ENCODE peak calls at places on chromosomes 12 and 14, in ten cellular contexts. G is spleen, Y is A549, L is body of pancreas, A is stomach, T is right lobe of liver, Z is HepG2, S is Peyer's patch, E is endothelial cell of umbilical vein, B is transverse colon. I is an unnamed sample.

GRCh38 chr12:40650038-40650704 is 42.1 kb upstream of the CNTN1 start:
- DNase-seq in A (no peak), L (no peak), E (no peak), Z (no peak), T (no peak), S (no peak), G (no peak), B (no peak), Y (no peak), I (no peak)

GRCh38 chr12:48882325-48882687 is 16.6 kb upstream of the RND1 start:
- DNase-seq in A (peak), L (peak), Z (no peak), E (peak), S (no peak), B (no peak), G (no peak), Y (peak), T (peak), I (no peak)

GRCh38 chr14:91570021-91570420 is 59.9 kb upstream of the PPP4R3A start:
- DNase-seq in G (no peak), S (no peak), L (no peak), E (no peak), T (no peak), Z (no peak), Y (no peak), A (no peak), B (no peak), I (no peak)

GRCh38 chr12:100862600-100863149 is 68.1 kb downstream of the ANO4 start:
- DNase-seq in Y (no peak), G (no peak), L (no peak), S (no peak), B (no peak), T (no peak), A (no peak), E (no peak), Z (no peak), I (no peak)

GRCh38 chr12:12913626-12914388 is 22.4 kb downstream of the GPRC5A start:
- DNase-seq in Y (peak), A (no peak), Z (no peak), G (no peak), S (no peak), T (no peak), E (no peak), L (no peak), B (no peak), I (no peak)

GRCh38 chr14:92108345-92109254 is 2.2 kb upstream of the ATXN3 start:
- DNase-seq in Z (peak), L (no peak), A (no peak), E (no peak), B (no peak), G (no peak), T (no peak), Y (no peak), S (no peak), I (no peak)

GRCh38 chr12:100790558-100790957 is 4.0 kb upstream of the ANO4 start:
- DNase-seq in G (no peak), Y (no peak), B (no peak), S (no peak), L (no peak), T (no peak), E (no peak), Z (no peak), A (no peak), I (no peak)

GRCh38 chr12:14773685-14774073 is 29.6 kb downstream of the WBP11 start:
- DNase-seq in G (peak), Y (no peak), L (no peak), T (peak), B (no peak), S (peak), E (no peak), A (no peak), Z (no peak), I (no peak)

GRCh38 chr12:26113853-26114719 is 10.8 kb downstream of the BHLHE41 start:
- DNase-seq in Y (peak), E (peak), S (peak), B (peak), L (peak), G (peak), T (peak), Z (peak), A (peak), I (peak)

GRCh38 chr14:67359319-67359774 is 257 bp downstream of the ATP6V1D start:
- DNase-seq in B (peak), E (no peak), Z (peak), A (no peak), T (peak), L (peak), G (peak), S (no peak), Y (no peak), I (no peak)
- TF ChIP-seq POLR2A in B (peak), E (peak), Z (no peak), A (peak), T (peak), L (peak), G (no peak), S (no peak), Y (no peak), I (no peak)

GRCh38 chr14:64804754-64805260 is 74.9 kb downstream of the SPTB start:
- DNase-seq in G (peak), E (no peak), B (no peak), L (no peak), S (no peak), A (no peak), T (no peak), Z (no peak), Y (no peak), I (no peak)

GRCh38 chr14:64801046-64801445 is 78.7 kb downstream of the SPTB start:
- DNase-seq in S (no peak), T (no peak), L (no peak), A (peak), B (no peak), E (no peak), G (no peak), Y (no peak), Z (no peak), I (no peak)

GRCh38 chr14:64799555-64799954 is 80.2 kb downstream of the SPTB start:
- DNase-seq in A (no peak), Y (no peak), Z (no peak), G (no peak), T (no peak), E (no peak), S (no peak), L (no peak), B (no peak), I (no peak)

GRCh38 chr14:64800000-64800399 is 79.7 kb downstream of the SPTB start:
- DNase-seq in L (peak), Y (peak), G (no peak), E (peak), Z (peak), B (peak), A (peak), T (no peak), S (no peak), I (no peak)

DNA sequence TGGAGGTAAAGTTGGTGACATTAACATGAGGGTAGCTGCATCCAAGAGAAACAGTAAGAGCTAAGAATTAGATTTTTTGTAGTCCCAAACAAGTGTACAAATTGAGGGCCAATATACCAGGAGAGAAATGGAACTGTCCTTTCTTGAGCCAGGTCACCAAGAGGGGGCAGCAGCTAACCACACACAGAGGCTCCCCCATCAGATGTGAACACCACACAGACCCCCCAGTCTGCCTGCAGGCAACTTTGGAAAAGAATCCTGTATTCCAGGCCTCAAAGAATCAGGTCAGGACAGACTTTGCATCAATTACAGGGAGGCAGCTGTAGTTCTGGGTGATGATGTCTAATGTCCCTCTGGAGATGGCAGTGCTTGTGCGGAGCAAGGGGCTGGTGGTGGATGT is 77.9 kb downstream of the SPTB start:
- DNase-seq in A (no peak), S (no peak), T (no peak), G (no peak), L (no peak), Y (peak), E (peak), B (no peak), Z (peak), I (no peak)
- TF ChIP-seq CTCF in A (no peak), S (no peak), T (peak), G (no peak), L (no peak), Y (peak), E (peak), B (no peak), Z (peak), I (no peak)

GRCh38 chr12:29396774-29397173 is 15.8 kb upstream of the ERGIC2 start:
- DNase-seq in A (no peak), B (no peak), E (no peak), L (no peak), S (no peak), G (no peak), Y (no peak), Z (no peak), T (no peak), I (no peak)
- H3K27ac ChIP-seq in A (no peak), B (no peak), E (no peak), L (no peak), S (no peak), G (no peak), Y (no peak), Z (no peak), T (no peak), I (no peak)

DNA sequence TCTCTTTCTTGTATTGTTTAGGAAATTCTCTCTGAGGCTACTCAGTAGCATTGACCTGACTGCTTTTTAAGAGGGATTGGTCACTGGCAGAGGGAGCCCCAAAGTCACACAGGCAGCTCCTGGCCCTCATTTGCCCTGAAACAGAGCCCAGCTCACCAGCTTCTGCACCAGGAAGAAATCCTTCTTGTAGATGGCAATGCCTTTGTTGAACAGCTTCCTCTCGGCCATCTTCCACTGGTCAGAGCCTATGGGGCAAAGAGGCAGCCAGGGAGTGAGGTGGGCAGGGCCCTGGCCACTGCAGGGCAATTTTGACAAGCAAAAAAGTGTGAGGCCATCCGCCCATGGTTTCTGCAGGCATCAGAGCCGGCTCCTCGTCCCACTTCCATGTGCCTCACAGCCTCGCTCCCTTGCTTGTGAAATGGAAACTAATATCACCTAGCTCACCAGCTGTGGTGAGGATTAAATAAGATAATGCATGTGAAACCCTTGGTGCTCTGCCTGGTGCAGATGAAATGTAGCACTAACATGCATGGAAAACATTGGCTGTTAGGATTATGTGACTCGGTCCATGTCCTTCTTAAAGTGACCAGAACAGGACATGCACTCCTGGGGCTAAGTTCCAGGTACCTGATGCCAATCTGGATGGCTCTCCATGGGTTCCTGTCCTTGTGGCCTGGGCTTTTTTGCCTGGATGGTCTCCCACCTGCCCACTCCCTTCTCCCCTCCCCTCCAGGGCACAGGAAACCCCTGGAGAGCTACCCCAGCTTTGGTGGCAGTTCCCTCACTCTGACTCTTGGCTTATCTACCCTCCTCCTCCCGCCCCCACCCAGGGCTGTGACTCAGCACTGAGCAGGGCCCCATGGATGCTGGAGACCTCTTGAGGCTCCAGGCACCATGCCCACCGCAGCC is 11.2 kb upstream of the PNMA1 start:
- DNase-seq in A (no peak), L (no peak), Z (no peak), Y (no peak), G (no peak), E (no peak), S (peak), T (peak), B (no peak), I (peak)
- TF ChIP-seq POLR2A in A (no peak), L (no peak), Z (no peak), Y (no peak), G (no peak), E (no peak), S (no peak), T (no peak), B (no peak), I (no peak)

I was measured in tibial nerve.